ENCODE peak calls at places on chromosome 21, in nine cellular contexts. K, P, Q, S, V, W, C, D and Z are unnamed samples.

GRCh38 chr21:34647552-34647951 is 21.2 kb upstream of the CLIC6 start:
- DNase-seq in K (no peak), P (no peak), Q (no peak), S (no peak), V (no peak), W (peak; percentile 42), C (no peak), D (no peak), Z (no peak)

GRCh38 chr21:26027696-26028095 is 142.9 kb downstream of the APP start:
- DNase-seq in K (no peak), P (peak; percentile 41), Q (no peak), S (no peak), V (no peak), W (peak; percentile 16), C (no peak), D (no peak), Z (no peak)

GRCh38 chr21:15999741-16000140 is 270.0 kb downstream of the USP25 start:
- DNase-seq in K (no peak), P (peak; percentile 68), Q (no peak), S (no peak), V (no peak), W (no peak), C (no peak), D (no peak), Z (no peak)

GRCh38 chr21:25837545-25838263 is 102.9 kb downstream of the GABPA start:
- DNase-seq in K (no peak), P (peak; percentile 93), Q (peak; percentile 93), S (no peak), V (no peak), W (peak; percentile 89), C (no peak), D (peak; percentile 10), Z (no peak)

GRCh38 chr21:40176732-40177131 is 309.5 kb downstream of the PCP4 start:
- DNase-seq in K (peak; percentile 34), P (no peak), Q (no peak), S (no peak), V (no peak), W (no peak), C (no peak), D (no peak), Z (no peak)

GRCh38 chr21:36044056-36044455 is 16.3 kb downstream of the SETD4 start:
- DNase-seq in K (no peak), P (no peak), Q (no peak), S (no peak), V (peak; percentile 61), W (no peak), C (no peak), D (no peak), Z (no peak)

GRCh38 chr21:37800496-37801061 is 115.7 kb downstream of the KCNJ6 start:
- DNase-seq in K (no peak), P (no peak), Q (no peak), S (no peak), V (no peak), W (peak; percentile 25), C (no peak), D (no peak), Z (no peak)

GRCh38 chr21:43864806-43865470 is at the start of gene AGPAT3:
- DNase-seq in K (no peak), P (peak; percentile 10), Q (no peak), S (peak; percentile 36), V (no peak), W (no peak), C (no peak), D (no peak), Z (no peak)

GRCh38 chr21:37675202-37675801 is 241.0 kb downstream of the KCNJ6 start:
- DNase-seq in K (peak; percentile 65), P (peak; percentile 21), Q (no peak), S (peak; percentile 60), V (peak; percentile 47), W (peak; percentile 38), C (no peak), D (peak; percentile 49), Z (no peak)

GRCh38 chr21:35257413-35257812 is 208.3 kb upstream of the RUNX1 start:
- DNase-seq in K (peak; percentile 83), P (peak; percentile 95), Q (peak; percentile 90), S (peak; percentile 42), V (peak; percentile 44), W (peak; percentile 96), C (peak; percentile 27), D (peak; percentile 81), Z (peak; percentile 73)

GRCh38 chr21:34029724-34030528 is 43.5 kb upstream of the MRPS6 start:
- DNase-seq in K (peak; percentile 36), P (peak; percentile 89), Q (no peak), S (no peak), V (no peak), W (peak; percentile 82), C (no peak), D (peak; percentile 36), Z (no peak)

GRCh38 chr21:36713746-36714145 is 14.8 kb downstream of the SIM2 start:
- DNase-seq in K (no peak), P (no peak), Q (no peak), S (no peak), V (no peak), W (no peak), C (no peak), D (no peak), Z (no peak)

GRCh38 chr21:36504067-36505058 is 24.4 kb upstream of the CLDN14 start:
- DNase-seq in K (peak; percentile 50), P (peak; percentile 36), Q (peak; percentile 31), S (no peak), V (peak; percentile 44), W (peak; percentile 68), C (no peak), D (peak; percentile 25), Z (peak; percentile 8)

GRCh38 chr21:27606422-27606821 is 639.5 kb upstream of the ADAMTS5 start:
- DNase-seq in K (no peak), P (no peak), Q (no peak), S (no peak), V (no peak), W (no peak), C (no peak), D (no peak), Z (no peak)

GRCh38 chr21:34890724-34891609 is 158.1 kb downstream of the RUNX1 start:
- DNase-seq in K (no peak), P (peak; percentile 61), Q (no peak), S (peak; percentile 20), V (no peak), W (peak; percentile 48), C (no peak), D (peak; percentile 13), Z (no peak)

GRCh38 chr21:19844334-19844733 is 1153.9 kb upstream of the NCAM2 start:
- DNase-seq in K (no peak), P (no peak), Q (no peak), S (no peak), V (no peak), W (no peak), C (no peak), D (no peak), Z (no peak)

GRCh38 chr21:41866274-41866809 is 12.8 kb downstream of the PRDM15 start:
- DNase-seq in K (peak; percentile 31), P (no peak), Q (no peak), S (no peak), V (no peak), W (no peak), C (no peak), D (no peak), Z (no peak)
- H3K4me3 ChIP-seq in K (no peak overlapping the region), P (no peak overlapping the region), Q (no peak overlapping the region), S (no peak overlapping the region), V (no peak overlapping the region), W (no peak overlapping the region), C (no peak overlapping the region), D (no peak overlapping the region), Z (no peak overlapping the region)

GRCh38 chr21:21246007-21246406 is 247.8 kb downstream of the NCAM2 start:
- DNase-seq in K (no peak), P (no peak), Q (no peak), S (no peak), V (no peak), W (no peak), C (no peak), D (no peak), Z (no peak)
- TF ChIP-seq CTCF in K (no peak), P (no peak), Q (no peak), S (no peak), V (no peak), W (no peak), C (no peak), D (no peak), Z (no peak)

GRCh38 chr21:42032968-42033367 is 22.8 kb upstream of the ZBTB21 start:
- DNase-seq in K (no peak), P (no peak), Q (no peak), S (no peak), V (no peak), W (no peak), C (no peak), D (no peak), Z (no peak)

GRCh38 chr21:42032266-42032665 is 22.1 kb upstream of the ZBTB21 start:
- DNase-seq in K (no peak), P (no peak), Q (no peak), S (no peak), V (no peak), W (no peak), C (no peak), D (no peak), Z (no peak)

GRCh38 chr21:42030311-42030710 is 20.2 kb upstream of the ZBTB21 start:
- DNase-seq in K (no peak), P (no peak), Q (no peak), S (no peak), V (no peak), W (no peak), C (no peak), D (no peak), Z (no peak)

GRCh38 chr21:42031241-42031640 is 21.1 kb upstream of the ZBTB21 start:
- DNase-seq in K (no peak), P (no peak), Q (no peak), S (no peak), V (no peak), W (no peak), C (no peak), D (no peak), Z (no peak)

DNA sequence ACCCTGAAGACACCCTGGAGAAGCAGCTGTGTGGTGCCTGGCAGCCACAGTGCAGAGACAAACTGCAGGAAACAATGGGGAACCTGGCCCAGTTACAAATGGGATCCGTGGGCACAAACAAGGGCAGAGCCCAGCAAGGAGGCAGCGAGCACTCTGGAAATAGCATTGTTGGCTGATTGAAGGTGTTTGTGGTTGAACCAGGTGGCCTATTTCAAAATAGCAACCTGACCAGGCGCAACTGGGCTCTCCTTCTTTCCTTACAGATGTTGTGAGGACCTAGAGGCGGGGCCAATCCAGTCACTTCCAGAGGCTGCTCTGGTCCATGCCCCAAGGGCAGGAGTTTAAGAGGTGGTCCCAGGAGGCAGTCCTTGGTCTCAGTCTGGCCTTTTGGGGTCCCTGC is 21.7 kb upstream of the ZBTB21 start:
- DNase-seq in K (no peak), P (no peak), Q (no peak), S (no peak), V (peak; percentile 13), W (no peak), C (no peak), D (no peak), Z (no peak)
- H3K4me3 ChIP-seq in K (no peak overlapping the region), P (no peak overlapping the region), Q (no peak overlapping the region), S (no peak overlapping the region), V (no peak overlapping the region), W (no peak overlapping the region), C (no peak overlapping the region), D (no peak overlapping the region), Z (no peak overlapping the region)

DNA sequence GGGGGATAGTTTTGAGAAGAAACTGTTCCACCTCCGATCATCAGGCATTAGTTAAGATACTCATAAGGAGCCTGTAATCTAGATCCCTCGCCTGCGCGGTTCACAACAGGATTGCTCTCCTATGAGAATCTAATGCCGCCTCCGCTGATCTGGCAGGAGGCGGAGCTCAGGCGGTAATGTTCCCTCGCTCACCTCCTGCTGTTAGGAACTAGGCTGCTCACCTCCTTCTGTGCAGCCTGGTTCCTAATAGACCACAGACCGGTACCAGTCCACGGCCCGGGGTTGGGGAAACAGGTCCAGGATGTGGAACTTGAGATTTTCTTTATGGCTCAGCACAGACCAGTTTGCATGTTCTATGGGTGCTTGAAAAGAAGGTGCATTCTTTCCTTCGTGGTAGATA is 27.2 kb upstream of the FAM3B start:
- DNase-seq in K (peak; percentile 23), P (peak; percentile 23), Q (no peak), S (no peak), V (no peak), W (peak; percentile 4), C (no peak), D (no peak), Z (no peak)
- TF ChIP-seq CTCF in K (no peak), P (no peak), Q (no peak), S (no peak), V (no peak), W (no peak), C (no peak), D (no peak), Z (no peak)